ENCODE peak calls at places on chromosomes 6 and 20, in ten cellular contexts. Y is progenitor cell of endocrine pancreas; S is adrenal gland; B is lung; H is BJ; V is left ventricle myocardium inferior; O is chondrocyte; G is cardiac muscle cell; C is brain microvascular endothelial cell; D is CD8-positive, alpha-beta T cell. X is an unnamed sample.

GRCh38 chr6:78390066-78390465 is 477.3 kb upstream of the IRAK1BP1 start:
- DNase-seq in Y (no peak), S (peak), B (no peak), H (no peak), V (no peak), O (no peak), G (no peak), C (no peak), D (no peak), X (no peak)

GRCh38 chr6:68651018-68651985 is 16.2 kb downstream of the ADGRB3 start:
- DNase-seq in Y (no peak), S (no peak), B (no peak), H (no peak), V (no peak), O (no peak), G (no peak), C (peak), D (no peak), X (no peak)

GRCh38 chr20:17834804-17835203 is 133.8 kb downstream of the SNX5 start:
- DNase-seq in Y (no peak), S (peak), B (no peak), H (no peak), V (no peak), O (no peak), G (no peak), C (no peak), D (no peak), X (no peak)

GRCh38 chr6:25377672-25378071 is 98.5 kb downstream of the CARMIL1 start:
- DNase-seq in Y (no peak), S (no peak), B (no peak), H (no peak), V (no peak), O (no peak), G (no peak), C (no peak), D (no peak), X (no peak)

GRCh38 chr20:42531675-42531985 is 658.1 kb downstream of the PTPRT start:
- DNase-seq in Y (no peak), S (no peak), B (no peak), H (no peak), V (no peak), O (no peak), G (no peak), C (no peak), D (no peak), X (no peak)

GRCh38 chr6:30568245-30568644 is 3.0 kb upstream of the ABCF1 start:
- DNase-seq in Y (no peak), S (no peak), B (no peak), H (no peak), V (no peak), O (no peak), G (no peak), C (no peak), D (no peak), X (no peak)

GRCh38 chr6:119076173-119076965 is 2.1 kb downstream of the FAM184A start:
- DNase-seq in Y (no peak), S (no peak), B (no peak), H (no peak), V (no peak), O (no peak), G (no peak), C (no peak), D (no peak), X (no peak)

GRCh38 chr20:41533537-41534136 is 84.5 kb downstream of the CHD6 start:
- DNase-seq in Y (no peak), S (no peak), B (no peak), H (no peak), V (no peak), O (no peak), G (no peak), C (no peak), D (no peak), X (no peak)

GRCh38 chr6:2434116-2434515 is 188.7 kb upstream of the GMDS start:
- DNase-seq in Y (no peak), S (no peak), B (no peak), H (no peak), V (no peak), O (no peak), G (no peak), C (no peak), D (no peak), X (no peak)

GRCh38 chr20:50585214-50585613 is 75.0 kb downstream of the PTPN1 start:
- DNase-seq in Y (no peak), S (no peak), B (no peak), H (no peak), V (no peak), O (peak), G (no peak), C (no peak), D (no peak), X (no peak)

GRCh38 chr6:45476341-45476740 is 98.6 kb upstream of the SUPT3H start:
- DNase-seq in Y (no peak), S (no peak), B (no peak), H (no peak), V (no peak), O (no peak), G (no peak), C (no peak), D (no peak), X (no peak)

GRCh38 chr6:63814459-63814858 is 178.9 kb downstream of the PHF3 start:
- DNase-seq in Y (no peak), S (no peak), B (no peak), H (no peak), V (no peak), O (no peak), G (no peak), C (no peak), D (no peak), X (no peak)
- TF ChIP-seq CTCF in Y (no peak), S (no peak), B (no peak), H (peak), V (no peak), O (peak), G (no peak), C (no peak), D (no peak), X (no peak)

DNA sequence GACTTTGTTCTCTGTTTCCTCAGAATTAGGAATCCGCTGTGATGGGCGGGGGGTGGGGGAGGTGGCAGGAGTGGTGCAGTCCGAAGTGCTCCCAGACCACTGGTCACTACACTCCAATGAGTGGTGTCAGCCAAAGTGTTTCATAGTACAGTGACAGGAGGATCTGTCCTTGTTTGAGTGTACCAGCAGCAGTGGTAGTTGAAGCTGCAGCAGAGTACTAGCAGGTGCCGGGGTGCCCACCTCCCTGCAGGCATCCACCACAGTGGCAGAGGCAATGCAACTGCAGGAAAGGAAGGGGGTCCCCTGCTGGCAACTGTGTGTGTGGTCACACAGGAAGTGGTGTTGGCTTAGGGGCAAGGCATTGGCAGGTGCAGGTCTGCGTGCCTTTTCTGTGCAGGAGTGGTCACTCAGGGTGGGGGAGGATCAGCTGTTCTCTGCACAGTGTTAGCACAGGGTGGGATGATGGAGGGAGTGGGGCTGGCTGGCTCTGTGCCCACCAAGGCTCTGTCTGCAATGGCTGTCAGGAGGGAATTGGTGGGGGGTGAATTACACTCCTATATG is 9.7 kb downstream of the HLA-DOB start:
- DNase-seq in Y (no peak), S (no peak), B (no peak), H (no peak), V (no peak), O (no peak), G (no peak), C (no peak), D (no peak), X (no peak)
- TF ChIP-seq CTCF in Y (peak), S (no peak), B (no peak), H (no peak), V (no peak), O (no peak), G (no peak), C (no peak), D (no peak), X (no peak)

GRCh38 chr6:124400600-124400999 is 561.6 kb upstream of the RNF217 start:
- DNase-seq in Y (no peak), S (no peak), B (no peak), H (no peak), V (no peak), O (no peak), G (peak), C (no peak), D (no peak), X (no peak)
- TF ChIP-seq CTCF in Y (peak), S (no peak), B (no peak), H (no peak), V (no peak), O (peak), G (no peak), C (peak), D (no peak), X (no peak)

DNA sequence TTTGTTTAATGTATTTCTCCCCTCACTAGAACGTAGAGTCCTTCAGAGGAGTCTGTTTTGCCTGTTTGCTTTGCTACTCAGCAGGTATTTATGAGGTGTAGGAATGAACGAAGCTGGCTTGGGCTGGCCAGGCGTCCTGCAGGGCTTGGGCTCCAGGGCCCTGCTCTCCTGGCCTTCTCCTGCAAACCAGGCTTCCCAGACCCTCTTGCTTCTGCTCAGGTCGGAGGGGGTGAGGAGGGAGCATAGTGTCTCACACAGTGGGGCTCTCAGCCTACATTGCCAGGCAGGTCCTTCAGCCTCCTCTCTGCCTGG is 24.6 kb upstream of the MLN start:
- DNase-seq in Y (no peak), S (no peak), B (no peak), H (no peak), V (no peak), O (no peak), G (no peak), C (no peak), D (no peak), X (no peak)
- TF ChIP-seq CTCF in Y (no peak), S (no peak), B (no peak), H (no peak), V (no peak), O (no peak), G (no peak), C (no peak), D (no peak), X (no peak)

GRCh38 chr20:16703570-16703969 is 26.3 kb upstream of the SNRPB2 start:
- DNase-seq in Y (no peak), S (no peak), B (no peak), H (no peak), V (no peak), O (no peak), G (no peak), C (no peak), D (no peak), X (no peak)

GRCh38 chr20:16701296-16701695 is 28.5 kb upstream of the SNRPB2 start:
- DNase-seq in Y (no peak), S (no peak), B (no peak), H (no peak), V (no peak), O (no peak), G (peak), C (no peak), D (no peak), X (no peak)

GRCh38 chr20:16695633-16696032 is 34.2 kb upstream of the SNRPB2 start:
- DNase-seq in Y (no peak), S (no peak), B (no peak), H (no peak), V (no peak), O (no peak), G (no peak), C (no peak), D (no peak), X (no peak)

GRCh38 chr20:16694176-16694575 is 35.6 kb upstream of the SNRPB2 start:
- DNase-seq in Y (no peak), S (no peak), B (no peak), H (no peak), V (no peak), O (no peak), G (no peak), C (no peak), D (no peak), X (no peak)

DNA sequence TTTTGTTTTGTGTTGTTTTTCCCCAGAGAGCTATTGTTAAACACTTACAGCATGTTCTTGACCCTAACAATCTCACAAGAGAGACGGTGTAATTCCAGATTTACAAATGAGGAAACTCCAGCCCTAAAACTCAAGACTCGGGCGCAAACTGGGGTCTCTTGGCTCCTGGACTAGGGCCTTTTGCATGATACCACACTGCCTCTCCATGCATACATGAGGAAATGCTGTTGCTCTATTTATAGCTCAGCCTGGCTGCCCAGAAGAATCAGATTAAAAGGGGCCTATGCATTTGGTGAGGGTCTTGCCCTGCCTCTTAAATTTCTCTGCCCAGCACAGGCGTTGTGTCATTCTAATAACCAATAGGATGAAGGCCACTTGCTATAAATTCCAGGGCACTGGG is 30.5 kb upstream of the SNRPB2 start:
- DNase-seq in Y (no peak), S (no peak), B (no peak), H (no peak), V (no peak), O (no peak), G (peak), C (no peak), D (no peak), X (peak)
- TF ChIP-seq CTCF in Y (no peak), S (no peak), B (no peak), H (no peak), V (peak), O (no peak), G (no peak), C (no peak), D (no peak), X (no peak)

GRCh38 chr6:39964094-39964493 is 29.8 kb upstream of the MOCS1 start:
- DNase-seq in Y (no peak), S (no peak), B (no peak), H (no peak), V (no peak), O (no peak), G (no peak), C (no peak), D (no peak), X (no peak)

GRCh38 chr6:39965716-39966115 is 31.5 kb upstream of the MOCS1 start:
- DNase-seq in Y (no peak), S (no peak), B (no peak), H (no peak), V (no peak), O (no peak), G (no peak), C (no peak), D (no peak), X (no peak)

GRCh38 chr6:39961178-39961577 is 26.9 kb upstream of the MOCS1 start:
- DNase-seq in Y (no peak), S (no peak), B (no peak), H (no peak), V (peak), O (no peak), G (no peak), C (peak), D (no peak), X (no peak)

GRCh38 chr6:39962831-39963230 is 28.6 kb upstream of the MOCS1 start:
- DNase-seq in Y (no peak), S (no peak), B (no peak), H (peak), V (no peak), O (no peak), G (no peak), C (peak), D (no peak), X (no peak)

DNA sequence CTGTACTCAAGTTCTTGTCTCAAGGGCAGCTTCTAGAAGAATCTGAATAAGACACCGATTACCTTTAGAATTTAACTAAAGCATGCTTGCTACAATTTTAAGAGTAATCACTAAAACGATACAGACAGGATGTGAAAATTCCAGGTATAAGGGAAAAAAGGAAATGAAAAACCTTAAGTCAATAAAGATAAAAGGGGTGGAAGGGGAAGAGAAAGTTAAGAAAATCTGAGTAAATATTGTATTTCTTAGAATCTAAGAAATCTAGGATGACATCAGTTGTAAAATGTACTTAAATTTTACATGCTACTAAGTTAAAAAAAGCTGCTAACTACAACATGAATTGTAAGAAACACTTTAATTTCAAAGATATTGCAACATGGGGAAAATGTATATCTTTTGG is 30.3 kb upstream of the MOCS1 start:
- DNase-seq in Y (no peak), S (no peak), B (no peak), H (no peak), V (no peak), O (no peak), G (no peak), C (no peak), D (no peak), X (no peak)
- TF ChIP-seq CTCF in Y (no peak), S (no peak), B (no peak), H (no peak), V (no peak), O (no peak), G (no peak), C (no peak), D (no peak), X (no peak)

GRCh38 chr20:59708326-59708725 is 104.0 kb downstream of the PHACTR3 start:
- DNase-seq in Y (no peak), S (no peak), B (no peak), H (no peak), V (no peak), O (no peak), G (no peak), C (no peak), D (no peak), X (no peak)

GRCh38 chr20:59703046-59703445 is 98.7 kb downstream of the PHACTR3 start:
- DNase-seq in Y (no peak), S (no peak), B (no peak), H (peak), V (no peak), O (no peak), G (no peak), C (no peak), D (no peak), X (no peak)

GRCh38 chr20:59706106-59706693 is 101.9 kb downstream of the PHACTR3 start:
- DNase-seq in Y (no peak), S (no peak), B (no peak), H (no peak), V (no peak), O (no peak), G (no peak), C (no peak), D (no peak), X (no peak)

GRCh38 chr20:59709636-59710035 is 105.3 kb downstream of the PHACTR3 start:
- DNase-seq in Y (no peak), S (no peak), B (no peak), H (no peak), V (no peak), O (no peak), G (no peak), C (no peak), D (no peak), X (no peak)

GRCh38 chr20:59705651-59706101 is 101.3 kb downstream of the PHACTR3 start:
- DNase-seq in Y (no peak), S (no peak), B (no peak), H (no peak), V (no peak), O (no peak), G (no peak), C (no peak), D (no peak), X (no peak)
- TF ChIP-seq CTCF in Y (no peak), S (no peak), B (no peak), H (no peak), V (no peak), O (no peak), G (no peak), C (no peak), D (no peak), X (no peak)

GRCh38 chr6:165488624-165489295 is 174.3 kb downstream of the PDE10A start:
- DNase-seq in Y (no peak), S (no peak), B (no peak), H (no peak), V (no peak), O (no peak), G (no peak), C (no peak), D (no peak), X (no peak)
- TF ChIP-seq CTCF in Y (no peak), S (no peak), B (no peak), H (no peak), V (no peak), O (no peak), G (no peak), C (no peak), D (no peak), X (no peak)

DNA sequence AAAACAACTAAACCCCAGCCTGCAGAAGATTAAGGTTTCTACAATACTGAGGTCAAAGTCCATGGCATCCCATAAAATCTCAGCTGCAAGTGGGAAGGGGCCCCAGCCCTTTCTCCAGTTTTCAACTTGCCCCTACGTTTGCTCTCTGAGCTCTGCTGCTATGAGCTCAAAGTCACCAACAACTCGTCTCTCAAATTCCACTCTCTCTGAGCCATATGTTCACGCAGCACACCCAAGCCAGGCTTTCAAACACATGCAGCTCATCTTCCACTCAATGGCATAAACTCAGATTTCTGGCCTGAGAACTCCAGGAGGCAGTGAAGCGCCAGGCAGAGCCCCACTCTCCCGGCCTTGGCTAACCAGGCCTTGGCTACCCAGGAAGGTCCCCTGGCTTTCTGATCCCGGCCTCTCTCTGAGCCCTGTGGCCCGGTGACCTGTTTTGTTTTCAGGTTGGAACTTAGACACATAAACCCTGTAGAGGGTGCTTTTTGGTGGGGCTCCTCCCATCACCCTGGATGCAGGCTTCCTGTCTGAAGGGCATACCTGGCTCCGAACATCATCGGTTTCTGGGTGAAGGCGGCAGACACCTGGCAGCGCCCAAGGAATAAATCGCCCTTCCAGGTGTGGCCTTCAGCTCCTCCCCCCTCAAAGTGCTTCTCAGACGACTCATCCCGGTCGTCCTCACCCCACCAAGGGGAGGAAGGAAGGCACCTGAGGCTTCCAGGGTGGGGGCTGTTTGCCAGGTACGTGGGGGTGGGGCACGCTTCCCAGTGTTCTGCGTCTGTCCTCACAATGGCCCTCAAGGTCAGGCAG is 12.4 kb downstream of the SLC22A23 start:
- DNase-seq in Y (no peak), S (no peak), B (no peak), H (no peak), V (no peak), O (no peak), G (no peak), C (no peak), D (no peak), X (no peak)
- TF ChIP-seq CTCF in Y (no peak), S (no peak), B (no peak), H (no peak), V (no peak), O (no peak), G (no peak), C (peak), D (no peak), X (no peak)